ENCODE peak calls at places on chromosomes 6 and 20, in five cellular contexts. H, T, D, E and W are unnamed samples.

GRCh38 chr6:51213806-51214205 is 395.1 kb downstream of the TFAP2B start:
- DNase-seq in H (no peak), T (no peak), D (peak), E (no peak), W (no peak)

GRCh38 chr20:32582659-32583580 is 2.2 kb downstream of the NOL4L start:
- DNase-seq in H (no peak), T (peak), D (peak), E (no peak), W (peak)

GRCh38 chr20:32444474-32445220 is 86.5 kb downstream of the ASXL1 start:
- DNase-seq in H (no peak), T (no peak), D (no peak), E (no peak), W (no peak)

GRCh38 chr6:12791371-12791770 is 74.8 kb downstream of the PHACTR1 start:
- DNase-seq in H (no peak), T (no peak), D (no peak), E (no peak), W (no peak)

GRCh38 chr6:15411766-15412165 is 165.9 kb downstream of the JARID2 start:
- DNase-seq in H (no peak), T (no peak), D (no peak), E (no peak), W (no peak)

GRCh38 chr6:39330057-39330456 is 7.6 kb upstream of the KCNK16 start:
- DNase-seq in H (no peak), T (no peak), D (no peak), E (no peak), W (no peak)

GRCh38 chr20:25059487-25059820 is 1.5 kb upstream of the ACSS1 start:
- DNase-seq in H (no peak), T (no peak), D (peak), E (no peak), W (no peak)

GRCh38 chr6:13289789-13290318 is 38.5 kb downstream of the TBC1D7 start:
- DNase-seq in H (no peak), T (no peak), D (no peak), E (peak), W (no peak)

GRCh38 chr20:26209171-26209941 is 512.7 kb upstream of the ZNF337 start:
- DNase-seq in H (no peak), T (peak), D (peak), E (no peak), W (no peak)

GRCh38 chr20:23753589-23753988 is 2.9 kb upstream of the CST1 start:
- DNase-seq in H (no peak), T (no peak), D (no peak), E (no peak), W (no peak)

GRCh38 chr6:28910901-28911680 is 12.7 kb downstream of the TRIM27 start:
- DNase-seq in H (no peak), T (no peak), D (no peak), E (no peak), W (no peak)

GRCh38 chr20:10667077-10667401 is 6.8 kb downstream of the JAG1 start:
- DNase-seq in H (no peak), T (peak), D (peak), E (peak), W (no peak)

GRCh38 chr6:166927240-166927941 is 29.0 kb downstream of the RNASET2 start:
- DNase-seq in H (no peak), T (no peak), D (peak), E (no peak), W (no peak)

GRCh38 chr6:152323376-152323775 is 313.8 kb downstream of the SYNE1 start:
- DNase-seq in H (no peak), T (no peak), D (no peak), E (no peak), W (no peak)

GRCh38 chr6:7136859-7137334 is 29.1 kb downstream of the RREB1 start:
- DNase-seq in H (no peak), T (no peak), D (peak), E (no peak), W (no peak)

GRCh38 chr6:7135755-7136154 is 28.0 kb downstream of the RREB1 start:
- DNase-seq in H (no peak), T (no peak), D (no peak), E (no peak), W (no peak)

GRCh38 chr6:7138111-7138510 is 30.4 kb downstream of the RREB1 start:
- DNase-seq in H (no peak), T (no peak), D (no peak), E (no peak), W (no peak)

GRCh38 chr6:7138921-7139358 is 31.2 kb downstream of the RREB1 start:
- DNase-seq in H (no peak), T (no peak), D (no peak), E (peak), W (no peak)

DNA sequence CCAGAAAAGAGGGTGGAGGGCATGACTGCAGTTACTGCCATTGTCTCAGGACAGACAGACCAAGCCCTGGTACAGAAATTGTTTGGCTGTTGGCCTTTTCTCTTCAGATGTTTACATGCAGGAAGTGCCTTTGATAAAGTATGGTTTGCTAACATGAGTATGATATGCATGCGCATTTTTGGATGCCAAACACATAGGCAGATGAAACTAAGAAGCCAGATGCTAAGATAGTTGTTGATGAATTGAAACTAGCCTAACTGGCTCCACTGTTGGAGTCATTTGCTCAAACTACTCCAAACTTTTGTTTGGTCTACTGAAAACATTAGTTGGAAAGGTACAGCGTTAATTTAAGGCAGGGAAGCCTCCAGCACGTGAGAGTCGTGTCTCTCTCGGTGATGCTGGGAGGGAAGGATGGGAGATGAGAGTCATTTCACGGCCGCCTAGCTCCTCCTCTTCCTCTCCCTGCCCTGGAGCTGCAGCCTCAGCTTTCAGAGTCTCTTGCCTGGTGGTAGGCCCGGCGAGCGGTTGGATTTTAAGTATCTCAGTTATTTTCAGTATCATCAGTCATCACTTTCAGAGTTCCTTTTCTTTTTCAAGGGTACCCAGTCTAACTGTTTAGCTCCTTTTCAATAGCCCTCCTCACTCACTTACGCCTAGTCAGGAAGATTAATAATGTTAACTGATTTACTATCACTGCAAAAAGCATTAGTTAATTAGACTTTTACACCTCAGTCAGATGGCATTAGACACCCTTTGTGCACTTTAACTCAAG is 29.8 kb downstream of the RREB1 start:
- DNase-seq in H (no peak), T (peak), D (peak), E (peak), W (peak)
- TF ChIP-seq POLR2A in H (peak), T (no peak), D (no peak), E (no peak), W (peak)

GRCh38 chr6:30513451-30513850 is 24.1 kb downstream of the HLA-E start:
- DNase-seq in H (no peak), T (no peak), D (no peak), E (no peak), W (no peak)

GRCh38 chr6:30515967-30516753 is 26.9 kb downstream of the HLA-E start:
- DNase-seq in H (peak), T (peak), D (peak), E (peak), W (peak)

GRCh38 chr6:30515106-30515505 is 25.8 kb downstream of the HLA-E start:
- DNase-seq in H (no peak), T (no peak), D (no peak), E (no peak), W (no peak)

GRCh38 chr6:30520480-30520992 is 31.2 kb downstream of the HLA-E start:
- DNase-seq in H (no peak), T (no peak), D (no peak), E (no peak), W (no peak)

GRCh38 chr6:30518505-30518850 is 29.2 kb downstream of the HLA-E start:
- DNase-seq in H (no peak), T (no peak), D (no peak), E (no peak), W (no peak)
- TF ChIP-seq POLR2A in H (no peak), T (no peak), D (no peak), E (no peak), W (no peak)

DNA sequence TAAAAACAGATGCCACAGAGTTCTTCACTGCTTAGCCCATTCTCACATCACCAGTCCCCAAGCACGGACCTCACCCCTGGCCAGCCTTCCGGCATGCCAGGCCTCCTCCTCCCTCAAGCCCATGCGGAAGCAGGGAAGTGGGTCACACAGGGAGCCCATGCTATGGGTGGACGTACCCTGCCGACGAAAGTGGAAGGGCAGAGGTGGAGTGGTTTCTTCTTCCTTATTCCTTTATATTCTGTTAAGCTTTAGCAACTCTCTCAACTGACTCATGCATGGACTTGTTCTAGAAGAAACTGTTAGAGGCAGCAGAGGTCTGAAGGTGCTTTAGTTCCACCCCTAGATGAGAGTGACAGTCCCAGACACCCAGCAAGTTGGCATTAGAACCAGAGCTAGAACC is 118.6 kb downstream of the LY86 start:
- DNase-seq in H (no peak), T (no peak), D (no peak), E (no peak), W (no peak)
- TF ChIP-seq POLR2A in H (no peak), T (no peak), D (no peak), E (no peak), W (no peak)

GRCh38 chr20:19934792-19935491 is 82.2 kb upstream of the NAA20 start:
- DNase-seq in H (no peak), T (peak), D (no peak), E (peak), W (no peak)
- TF ChIP-seq POLR2A in H (no peak), T (no peak), D (no peak), E (no peak), W (no peak)

DNA sequence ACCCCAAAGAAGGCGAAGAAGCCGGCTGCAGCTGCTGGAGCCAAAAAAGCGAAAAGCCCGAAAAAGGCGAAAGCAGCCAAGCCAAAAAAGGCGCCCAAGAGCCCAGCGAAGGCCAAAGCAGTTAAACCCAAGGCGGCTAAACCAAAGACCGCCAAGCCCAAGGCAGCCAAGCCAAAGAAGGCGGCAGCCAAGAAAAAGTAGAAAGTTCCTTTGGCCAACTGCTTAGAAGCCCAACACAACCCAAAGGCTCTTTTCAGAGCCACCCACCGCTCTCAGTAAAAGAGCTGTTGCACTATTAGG is 69.6 kb downstream of the HFE start:
- DNase-seq in H (no peak), T (no peak), D (no peak), E (no peak), W (no peak)
- TF ChIP-seq POLR2A in H (no peak), T (no peak), D (no peak), E (no peak), W (no peak)

DNA sequence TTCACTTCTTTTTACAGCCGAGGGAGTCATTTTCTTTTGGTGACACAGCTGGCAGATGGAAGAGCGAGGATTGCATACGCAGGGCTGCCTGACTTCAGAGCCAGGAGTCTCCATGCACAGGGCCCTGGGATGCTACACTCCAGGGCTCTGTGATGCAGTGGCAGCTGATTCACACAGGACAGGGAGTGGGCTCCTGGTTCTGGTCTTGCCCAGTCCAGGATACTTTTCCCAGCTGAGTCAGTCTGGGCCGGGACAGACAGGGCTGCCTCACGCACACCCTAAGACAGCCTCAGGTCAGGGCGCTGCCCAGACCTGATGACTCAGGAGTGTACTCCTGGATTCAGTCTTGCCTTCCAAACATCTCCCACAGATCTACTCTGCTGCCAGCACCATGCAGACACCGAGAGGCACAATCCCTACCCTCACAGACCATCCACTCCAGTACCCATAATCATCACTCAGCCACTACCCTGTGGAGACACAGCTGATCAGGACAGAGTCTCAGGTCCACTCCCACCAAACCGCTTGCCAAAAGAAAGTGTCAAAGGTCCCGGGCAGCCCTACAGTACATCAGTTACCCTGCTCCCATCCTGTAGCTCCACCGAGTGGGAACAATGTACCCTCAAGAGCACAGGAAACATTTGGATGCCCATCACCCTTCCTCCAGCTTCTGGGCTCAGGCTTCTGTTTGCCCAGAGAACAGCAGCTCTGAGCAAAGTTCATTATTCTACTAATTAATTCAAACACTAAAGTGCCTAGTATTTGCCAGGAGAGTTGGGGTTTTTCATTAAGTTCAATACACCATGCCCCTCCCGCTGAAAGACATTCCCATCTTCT is 11.5 kb downstream of the SDC4 start:
- DNase-seq in H (no peak), T (no peak), D (no peak), E (no peak), W (peak)
- TF ChIP-seq POLR2A in H (no peak), T (no peak), D (no peak), E (no peak), W (no peak)